ENCODE peak calls at places on chromosome 16, in nine cellular contexts. Y is stomach, B is body of pancreas, I is uterus, P is testis, M is heart left ventricle, N is H54, R is prostate gland, T is right lobe of liver. E is an unnamed sample.

GRCh38 chr16:18983565-18984424 is at the start of gene TMC7:
- DNase-seq in Y (peak; percentile 83), B (peak; percentile 77), I (peak; percentile 53), P (peak; percentile 89), M (peak; percentile 86), N (peak; percentile 86), R (peak; percentile 80), T (peak; percentile 85), E (peak; percentile 37)

GRCh38 chr16:49992825-49993224 is 32.2 kb upstream of the CNEP1R1 start:
- DNase-seq in Y (no peak), B (no peak), I (no peak), P (no peak), M (no peak), N (no peak), R (no peak), T (no peak), E (no peak)

GRCh38 chr16:55333690-55334089 is 9.7 kb downstream of the IRX6 start:
- DNase-seq in Y (no peak), B (no peak), I (no peak), P (no peak), M (no peak), N (no peak), R (no peak), T (no peak), E (no peak)

GRCh38 chr16:4593069-4593468 is 21.6 kb downstream of the UBALD1 start:
- DNase-seq in Y (no peak), B (no peak), I (no peak), P (no peak), M (no peak), N (no peak), R (no peak), T (no peak), E (no peak)

GRCh38 chr16:1380195-1380594 is 28.5 kb downstream of the GNPTG start:
- DNase-seq in Y (no peak), B (no peak), I (no peak), P (no peak), M (no peak), N (no peak), R (no peak), T (no peak), E (no peak)

GRCh38 chr16:48609453-48610023 is 442 bp downstream of the N4BP1 start:
- DNase-seq in Y (peak; percentile 70), B (peak; percentile 77), I (no peak), P (peak; percentile 56), M (peak; percentile 87), N (peak; percentile 59), R (peak; percentile 49), T (peak; percentile 86), E (no peak)

GRCh38 chr16:83031524-83031923 is 404.8 kb downstream of the CDH13 start:
- DNase-seq in Y (no peak), B (no peak), I (no peak), P (no peak), M (no peak), N (no peak), R (no peak), T (no peak), E (no peak)

GRCh38 chr16:55832788-55833583 is at the start of gene CES1:
- DNase-seq in Y (no peak), B (peak; percentile 62), I (peak; percentile 39), P (peak; percentile 24), M (peak; percentile 74), N (no peak), R (no peak), T (peak; percentile 97), E (no peak)

GRCh38 chr16:24497405-24497804 is 42.0 kb upstream of the RBBP6 start:
- DNase-seq in Y (no peak), B (no peak), I (no peak), P (no peak), M (no peak), N (no peak), R (no peak), T (no peak), E (no peak)

GRCh38 chr16:24504467-24505345 is 34.7 kb upstream of the RBBP6 start:
- DNase-seq in Y (peak; percentile 38), B (peak; percentile 55), I (peak; percentile 29), P (peak; percentile 68), M (no peak), N (peak; percentile 44), R (peak; percentile 22), T (peak; percentile 52), E (peak; percentile 53)

GRCh38 chr16:24493859-24494258 is 45.5 kb upstream of the RBBP6 start:
- DNase-seq in Y (no peak), B (no peak), I (no peak), P (no peak), M (no peak), N (peak; percentile 24), R (no peak), T (no peak), E (no peak)

DNA sequence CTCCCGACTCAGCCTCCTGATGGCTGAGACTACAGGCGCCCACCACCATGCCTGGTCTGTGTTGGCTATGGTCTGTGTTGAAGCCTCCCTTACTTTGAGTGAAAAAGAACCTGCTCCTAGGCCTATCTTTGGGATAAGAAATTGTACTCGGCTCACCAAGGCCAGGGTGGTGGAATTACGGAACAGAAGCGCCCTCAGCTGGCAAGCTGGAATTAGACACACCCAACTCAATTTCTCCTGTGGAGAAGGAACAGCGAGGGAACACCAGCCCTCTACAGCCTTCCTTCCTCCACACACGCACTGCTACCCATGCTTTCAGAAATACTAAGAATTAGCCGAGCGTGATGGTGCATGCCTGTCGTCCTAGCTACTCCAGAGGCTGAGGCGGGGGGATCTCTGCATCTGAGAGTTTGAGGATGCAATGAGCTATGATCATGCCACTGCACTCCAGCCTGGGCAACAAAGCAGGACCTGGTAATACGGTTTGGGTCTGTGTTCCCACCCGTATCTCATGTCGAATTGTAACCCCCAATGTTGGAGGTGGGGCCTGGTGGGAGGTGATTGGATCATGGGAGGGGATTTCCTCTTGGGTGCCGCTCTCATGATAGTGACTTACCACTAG is 40.1 kb upstream of the RBBP6 start:
- DNase-seq in Y (no peak), B (peak; percentile 21), I (no peak), P (peak; percentile 55), M (no peak), N (peak; percentile 36), R (no peak), T (no peak), E (no peak)
- TF ChIP-seq POLR2A in Y (no peak), B (no peak), I (no peak), P (no peak), M (no peak), N (no peak), R (no peak), T (no peak), E (no peak)

GRCh38 chr16:57148481-57148880 is 37.4 kb downstream of the PSME3IP1 start:
- DNase-seq in Y (no peak), B (no peak), I (no peak), P (no peak), M (no peak), N (no peak), R (no peak), T (no peak), E (no peak)

GRCh38 chr16:57152096-57153093 is 33.4 kb downstream of the PSME3IP1 start:
- DNase-seq in Y (no peak), B (no peak), I (no peak), P (peak; percentile 56), M (no peak), N (no peak), R (no peak), T (no peak), E (no peak)

GRCh38 chr16:57149391-57149790 is 36.4 kb downstream of the PSME3IP1 start:
- DNase-seq in Y (no peak), B (no peak), I (no peak), P (no peak), M (no peak), N (no peak), R (no peak), T (no peak), E (no peak)

GRCh38 chr16:57151369-57151768 is 34.5 kb downstream of the PSME3IP1 start:
- DNase-seq in Y (peak; percentile 9), B (no peak), I (no peak), P (no peak), M (no peak), N (no peak), R (no peak), T (no peak), E (no peak)

DNA sequence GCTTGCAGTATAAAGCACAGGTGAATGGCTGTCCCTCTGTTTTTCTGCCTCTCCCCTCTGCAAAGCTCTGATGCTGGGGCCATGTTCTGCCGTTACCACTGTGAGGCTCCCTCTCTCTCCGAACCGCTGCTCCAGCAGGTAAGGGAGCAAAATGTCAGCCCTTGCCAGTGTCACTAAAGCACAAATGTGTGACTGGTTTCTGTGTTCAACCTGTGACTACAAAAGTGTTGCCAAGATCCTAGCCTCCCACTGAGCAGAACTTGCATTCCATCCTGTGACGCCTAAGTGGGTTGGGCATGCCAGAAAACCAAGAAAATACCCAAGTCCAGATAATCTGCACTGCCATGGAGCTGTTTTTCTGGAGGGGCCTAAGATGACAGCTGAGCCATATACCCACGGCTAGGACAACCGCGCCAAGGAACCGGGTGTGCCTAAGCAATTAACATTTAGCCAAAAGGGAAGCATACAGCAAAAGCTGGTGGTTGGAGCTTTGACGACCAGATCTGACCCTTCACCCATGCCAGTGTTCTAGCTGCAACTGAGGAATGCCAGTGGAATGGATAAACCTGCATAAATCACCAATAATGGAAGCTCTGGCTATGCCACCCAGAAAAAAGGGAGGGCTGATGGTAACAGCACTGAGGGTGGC is 35.0 kb downstream of the PSME3IP1 start:
- DNase-seq in Y (peak; percentile 18), B (peak; percentile 26), I (no peak), P (peak; percentile 51), M (no peak), N (no peak), R (no peak), T (no peak), E (no peak)
- TF ChIP-seq POLR2A in Y (no peak), B (peak; percentile 35), I (no peak), P (no peak), M (no peak), N (no peak), R (no peak), T (no peak), E (no peak)

GRCh38 chr16:16850274-16850673 is 471.3 kb downstream of the NPIPA7 start:
- DNase-seq in Y (no peak), B (no peak), I (no peak), P (no peak), M (no peak), N (no peak), R (no peak), T (no peak), E (no peak)
- TF ChIP-seq POLR2A in Y (no peak), B (no peak), I (no peak), P (no peak), M (no peak), N (no peak), R (no peak), T (no peak), E (no peak)

DNA sequence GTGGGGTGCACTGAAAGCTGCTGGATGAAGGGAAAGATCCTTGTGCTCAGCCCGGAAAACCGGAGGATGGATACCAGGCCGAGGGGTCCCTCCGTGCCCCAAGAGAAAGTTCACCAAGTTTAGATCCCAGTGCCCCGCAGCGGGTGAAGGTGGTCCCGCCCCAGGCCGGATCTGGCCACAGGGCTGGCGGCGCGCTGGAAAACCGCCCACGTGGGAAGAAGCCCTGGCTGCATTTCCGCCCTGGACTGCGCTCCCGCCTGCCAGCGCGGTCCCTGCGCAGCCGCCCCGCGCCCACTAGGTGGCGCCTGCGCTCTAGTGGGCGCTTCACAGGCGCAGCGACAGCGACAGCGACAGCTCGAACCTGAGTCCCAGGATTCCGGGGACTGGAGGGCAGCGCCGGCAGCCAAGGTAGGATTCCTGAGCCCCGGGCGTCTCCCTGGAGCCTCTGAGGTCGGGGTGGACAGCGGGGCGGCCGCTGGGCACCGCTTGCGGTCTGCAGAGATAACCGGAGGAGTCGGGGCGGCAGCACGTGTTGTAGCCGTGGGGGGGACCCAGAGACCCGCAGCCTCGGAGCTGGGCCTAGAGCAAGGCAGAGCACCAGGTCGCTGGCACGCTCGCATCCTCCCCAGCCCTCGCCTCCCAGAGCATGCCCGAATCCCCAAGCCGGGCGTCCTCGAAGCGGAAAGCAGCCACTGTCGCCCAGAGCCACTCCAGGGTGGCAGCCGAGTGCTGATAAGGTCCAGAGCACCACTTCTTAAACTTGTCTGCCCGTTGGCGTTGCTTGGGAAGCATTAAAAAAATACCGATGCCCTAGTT is at the start of gene CHD9:
- DNase-seq in Y (peak; percentile 89), B (peak; percentile 90), I (peak; percentile 82), P (peak; percentile 87), M (peak; percentile 93), N (peak; percentile 74), R (peak; percentile 79), T (peak; percentile 90), E (peak; percentile 85)
- TF ChIP-seq POLR2A in Y (no peak), B (peak; percentile 67), I (peak; percentile 45), P (no peak), M (no peak), N (peak; percentile 18), R (peak; percentile 36), T (peak; percentile 71), E (no peak)